ENCODE peak calls at places on chromosome 5, in seven cellular contexts. One of them, this sample, is unnamed.

GRCh38 chr5:26955161-26955560 is 83.2 kb downstream of the CDH9 start:
- DNase-seq in AML-193: no peak
- DNase-seq in ACHN: no peak
- DNase-seq in HEK293T: no peak
- DNase-seq in H7: no peak
- DNase-seq in foreskin fibroblast: no peak
- DNase-seq in Daoy: no peak
- DNase-seq in this sample: no peak

GRCh38 chr5:14038341-14038959 is 94.0 kb upstream of the DNAH5 start:
- DNase-seq in AML-193: no peak
- DNase-seq in ACHN: peak
- DNase-seq in HEK293T: no peak
- DNase-seq in H7: no peak
- DNase-seq in foreskin fibroblast: peak
- DNase-seq in Daoy: peak
- DNase-seq in this sample: no peak

GRCh38 chr5:179272326-179273073 is 72.8 kb downstream of the ADAMTS2 start:
- DNase-seq in AML-193: no peak
- DNase-seq in ACHN: no peak
- DNase-seq in HEK293T: no peak
- DNase-seq in H7: no peak
- DNase-seq in foreskin fibroblast: no peak
- DNase-seq in Daoy: no peak
- DNase-seq in this sample: peak

GRCh38 chr5:112848116-112848811 is 12.8 kb upstream of the SRP19 start:
- DNase-seq in AML-193: peak
- DNase-seq in ACHN: peak
- DNase-seq in HEK293T: peak
- DNase-seq in H7: peak
- DNase-seq in foreskin fibroblast: peak
- DNase-seq in Daoy: peak
- DNase-seq in this sample: no peak

GRCh38 chr5:28156981-28157380 is 1118.6 kb upstream of the CDH9 start:
- DNase-seq in AML-193: no peak
- DNase-seq in ACHN: no peak
- DNase-seq in HEK293T: no peak
- DNase-seq in H7: no peak
- DNase-seq in foreskin fibroblast: peak
- DNase-seq in Daoy: no peak
- DNase-seq in this sample: no peak

GRCh38 chr5:87410941-87411340 is 1.8 kb downstream of the CCNH start:
- DNase-seq in AML-193: no peak
- DNase-seq in ACHN: no peak
- DNase-seq in HEK293T: no peak
- DNase-seq in H7: no peak
- DNase-seq in foreskin fibroblast: peak
- DNase-seq in Daoy: no peak
- DNase-seq in this sample: no peak

GRCh38 chr5:128644863-128645262 is 106.8 kb upstream of the FBN2 start:
- DNase-seq in AML-193: no peak
- DNase-seq in ACHN: no peak
- DNase-seq in HEK293T: no peak
- DNase-seq in H7: no peak
- DNase-seq in foreskin fibroblast: peak
- DNase-seq in Daoy: peak
- DNase-seq in this sample: no peak

GRCh38 chr5:171272996-171273970 is 35.8 kb upstream of the TLX3 start:
- DNase-seq in AML-193: peak
- DNase-seq in ACHN: peak
- DNase-seq in HEK293T: peak
- DNase-seq in H7: peak
- DNase-seq in foreskin fibroblast: no peak
- DNase-seq in Daoy: peak
- DNase-seq in this sample: no peak

GRCh38 chr5:168647083-168647482 is 67.9 kb upstream of the PANK3 start:
- DNase-seq in AML-193: no peak
- DNase-seq in ACHN: no peak
- DNase-seq in HEK293T: no peak
- DNase-seq in H7: no peak
- DNase-seq in foreskin fibroblast: peak
- DNase-seq in Daoy: no peak
- DNase-seq in this sample: no peak

GRCh38 chr5:170150713-170151104 is 45.0 kb downstream of the FOXI1 start:
- DNase-seq in AML-193: no peak
- DNase-seq in ACHN: no peak
- DNase-seq in HEK293T: no peak
- DNase-seq in H7: no peak
- DNase-seq in foreskin fibroblast: no peak
- DNase-seq in Daoy: no peak
- DNase-seq in this sample: no peak

GRCh38 chr5:142015781-142016533 is 3.1 kb upstream of the GNPDA1 start:
- DNase-seq in AML-193: peak
- DNase-seq in ACHN: peak
- DNase-seq in HEK293T: no peak
- DNase-seq in H7: no peak
- DNase-seq in foreskin fibroblast: peak
- DNase-seq in Daoy: peak
- DNase-seq in this sample: no peak

GRCh38 chr5:154779105-154779504 is 23.9 kb downstream of the LARP1 start:
- DNase-seq in AML-193: no peak
- DNase-seq in ACHN: peak
- DNase-seq in HEK293T: no peak
- DNase-seq in H7: no peak
- DNase-seq in foreskin fibroblast: peak
- DNase-seq in Daoy: peak
- DNase-seq in this sample: no peak